ENCODE peak calls at places on chromosomes 6 and 20, in five cellular contexts. One of them, this sample, is unnamed.

GRCh38 chr6:157804448-157805327 is 18.4 kb upstream of the SNX9 start:
- DNase-seq in psoas muscle: no peak
- DNase-seq in anterior cingulate cortex: no peak
- DNase-seq in activated CD8-positive, alpha-beta memory T cell treated with anti-CD3 and anti-CD28 coated beads, Interleukin-2, amount 10 ng/mL, durations not matched to agents 7 days and 5 days: no peak
- DNase-seq in nephron progenitor cell: no peak
- DNase-seq in this sample: no peak

GRCh38 chr6:157685596-157686280 is 137.3 kb upstream of the SNX9 start:
- DNase-seq in anterior cingulate cortex: no peak
- DNase-seq in activated CD8-positive, alpha-beta memory T cell treated with anti-CD3 and anti-CD28 coated beads, Interleukin-2, amount 10 ng/mL, durations not matched to agents 7 days and 5 days: no peak
- DNase-seq in nephron progenitor cell: no peak
- DNase-seq in psoas muscle: no peak
- DNase-seq in this sample: no peak

GRCh38 chr20:3671986-3672863 is 9.0 kb upstream of the GFRA4 start:
- DNase-seq in nephron progenitor cell: no peak
- DNase-seq in anterior cingulate cortex: no peak
- DNase-seq in psoas muscle: no peak
- DNase-seq in activated CD8-positive, alpha-beta memory T cell treated with anti-CD3 and anti-CD28 coated beads, Interleukin-2, amount 10 ng/mL, durations not matched to agents 7 days and 5 days: no peak
- DNase-seq in this sample: peak

GRCh38 chr6:13766201-13766634 is 48.1 kb downstream of the MCUR1 start:
- DNase-seq in psoas muscle: no peak
- DNase-seq in activated CD8-positive, alpha-beta memory T cell treated with anti-CD3 and anti-CD28 coated beads, Interleukin-2, amount 10 ng/mL, durations not matched to agents 7 days and 5 days: no peak
- DNase-seq in nephron progenitor cell: no peak
- DNase-seq in anterior cingulate cortex: no peak
- DNase-seq in this sample: no peak

GRCh38 chr6:121222656-121223055 is 111.6 kb downstream of the TBC1D32 start:
- DNase-seq in activated CD8-positive, alpha-beta memory T cell treated with anti-CD3 and anti-CD28 coated beads, Interleukin-2, amount 10 ng/mL, durations not matched to agents 7 days and 5 days: no peak
- DNase-seq in nephron progenitor cell: no peak
- DNase-seq in anterior cingulate cortex: no peak
- DNase-seq in psoas muscle: no peak
- DNase-seq in this sample: no peak

GRCh38 chr6:89007209-89008001 is 44.0 kb upstream of the RNGTT start:
- DNase-seq in activated CD8-positive, alpha-beta memory T cell treated with anti-CD3 and anti-CD28 coated beads, Interleukin-2, amount 10 ng/mL, durations not matched to agents 7 days and 5 days: no peak
- DNase-seq in anterior cingulate cortex: no peak
- DNase-seq in psoas muscle: no peak
- DNase-seq in nephron progenitor cell: no peak
- DNase-seq in this sample: no peak

GRCh38 chr6:5599112-5599511 is 337.8 kb downstream of the FARS2 start:
- DNase-seq in nephron progenitor cell: no peak
- DNase-seq in activated CD8-positive, alpha-beta memory T cell treated with anti-CD3 and anti-CD28 coated beads, Interleukin-2, amount 10 ng/mL, durations not matched to agents 7 days and 5 days: no peak
- DNase-seq in psoas muscle: no peak
- DNase-seq in anterior cingulate cortex: no peak
- DNase-seq in this sample: no peak

GRCh38 chr6:145809785-145810184 is 4.8 kb downstream of the FBXO30 start:
- DNase-seq in nephron progenitor cell: no peak
- DNase-seq in anterior cingulate cortex: no peak
- DNase-seq in psoas muscle: no peak
- DNase-seq in activated CD8-positive, alpha-beta memory T cell treated with anti-CD3 and anti-CD28 coated beads, Interleukin-2, amount 10 ng/mL, durations not matched to agents 7 days and 5 days: no peak
- DNase-seq in this sample: no peak

GRCh38 chr6:82385961-82386360 is 22.3 kb downstream of the TPBG start:
- DNase-seq in nephron progenitor cell: no peak
- DNase-seq in psoas muscle: no peak
- DNase-seq in anterior cingulate cortex: no peak
- DNase-seq in activated CD8-positive, alpha-beta memory T cell treated with anti-CD3 and anti-CD28 coated beads, Interleukin-2, amount 10 ng/mL, durations not matched to agents 7 days and 5 days: no peak
- DNase-seq in this sample: no peak

GRCh38 chr6:150214310-150214709 is 71.5 kb downstream of the PPP1R14C start:
- DNase-seq in activated CD8-positive, alpha-beta memory T cell treated with anti-CD3 and anti-CD28 coated beads, Interleukin-2, amount 10 ng/mL, durations not matched to agents 7 days and 5 days: no peak
- DNase-seq in psoas muscle: no peak
- DNase-seq in nephron progenitor cell: no peak
- DNase-seq in anterior cingulate cortex: no peak
- DNase-seq in this sample: no peak

GRCh38 chr6:150696156-150696555 is 96.5 kb downstream of the PLEKHG1 start:
- DNase-seq in activated CD8-positive, alpha-beta memory T cell treated with anti-CD3 and anti-CD28 coated beads, Interleukin-2, amount 10 ng/mL, durations not matched to agents 7 days and 5 days: no peak
- DNase-seq in anterior cingulate cortex: no peak
- DNase-seq in nephron progenitor cell: no peak
- DNase-seq in psoas muscle: no peak
- DNase-seq in this sample: no peak

GRCh38 chr6:145756170-145756662 is 20.9 kb upstream of the EPM2A start:
- DNase-seq in anterior cingulate cortex: no peak
- DNase-seq in psoas muscle: no peak
- DNase-seq in nephron progenitor cell: no peak
- DNase-seq in activated CD8-positive, alpha-beta memory T cell treated with anti-CD3 and anti-CD28 coated beads, Interleukin-2, amount 10 ng/mL, durations not matched to agents 7 days and 5 days: no peak
- DNase-seq in this sample: peak

GRCh38 chr20:63167026-63167917 is 48.7 kb downstream of the YTHDF1 start:
- DNase-seq in activated CD8-positive, alpha-beta memory T cell treated with anti-CD3 and anti-CD28 coated beads, Interleukin-2, amount 10 ng/mL, durations not matched to agents 7 days and 5 days: no peak
- DNase-seq in nephron progenitor cell: no peak
- DNase-seq in psoas muscle: peak
- DNase-seq in anterior cingulate cortex: no peak
- DNase-seq in this sample: peak

GRCh38 chr6:14857501-14857900 is 388.4 kb upstream of the JARID2 start:
- DNase-seq in anterior cingulate cortex: no peak
- DNase-seq in activated CD8-positive, alpha-beta memory T cell treated with anti-CD3 and anti-CD28 coated beads, Interleukin-2, amount 10 ng/mL, durations not matched to agents 7 days and 5 days: peak
- DNase-seq in psoas muscle: peak
- DNase-seq in nephron progenitor cell: no peak
- DNase-seq in this sample: no peak

GRCh38 chr20:62926229-62927127 is at the start of gene DIDO1:
- DNase-seq in anterior cingulate cortex: peak
- DNase-seq in psoas muscle: peak
- DNase-seq in activated CD8-positive, alpha-beta memory T cell treated with anti-CD3 and anti-CD28 coated beads, Interleukin-2, amount 10 ng/mL, durations not matched to agents 7 days and 5 days: peak
- DNase-seq in nephron progenitor cell: peak
- DNase-seq in this sample: peak

GRCh38 chr20:62358728-62359490 is 8.2 kb downstream of the LAMA5 start:
- DNase-seq in nephron progenitor cell: peak
- DNase-seq in activated CD8-positive, alpha-beta memory T cell treated with anti-CD3 and anti-CD28 coated beads, Interleukin-2, amount 10 ng/mL, durations not matched to agents 7 days and 5 days: no peak
- DNase-seq in anterior cingulate cortex: no peak
- DNase-seq in psoas muscle: peak
- DNase-seq in this sample: peak

GRCh38 chr20:12433724-12434123 is 516.0 kb downstream of the BTBD3 start:
- DNase-seq in psoas muscle: no peak
- DNase-seq in nephron progenitor cell: no peak
- DNase-seq in anterior cingulate cortex: no peak
- DNase-seq in activated CD8-positive, alpha-beta memory T cell treated with anti-CD3 and anti-CD28 coated beads, Interleukin-2, amount 10 ng/mL, durations not matched to agents 7 days and 5 days: no peak
- DNase-seq in this sample: no peak

GRCh38 chr6:116467096-116467495 is 5.9 kb downstream of the CALHM6 start:
- DNase-seq in psoas muscle: no peak
- DNase-seq in activated CD8-positive, alpha-beta memory T cell treated with anti-CD3 and anti-CD28 coated beads, Interleukin-2, amount 10 ng/mL, durations not matched to agents 7 days and 5 days: no peak
- DNase-seq in anterior cingulate cortex: no peak
- DNase-seq in nephron progenitor cell: no peak
- DNase-seq in this sample: no peak

GRCh38 chr6:74578339-74578738 is 627.5 kb downstream of the COL12A1 start:
- DNase-seq in psoas muscle: no peak
- DNase-seq in activated CD8-positive, alpha-beta memory T cell treated with anti-CD3 and anti-CD28 coated beads, Interleukin-2, amount 10 ng/mL, durations not matched to agents 7 days and 5 days: no peak
- DNase-seq in nephron progenitor cell: no peak
- DNase-seq in anterior cingulate cortex: no peak
- DNase-seq in this sample: no peak

GRCh38 chr20:12649234-12649633 is 359.5 kb upstream of the SPTLC3 start:
- DNase-seq in nephron progenitor cell: no peak
- DNase-seq in psoas muscle: no peak
- DNase-seq in activated CD8-positive, alpha-beta memory T cell treated with anti-CD3 and anti-CD28 coated beads, Interleukin-2, amount 10 ng/mL, durations not matched to agents 7 days and 5 days: no peak
- DNase-seq in anterior cingulate cortex: no peak
- DNase-seq in this sample: no peak

GRCh38 chr20:44997171-44997570 is 30.9 kb downstream of the STK4 start:
- DNase-seq in psoas muscle: no peak
- DNase-seq in anterior cingulate cortex: no peak
- DNase-seq in activated CD8-positive, alpha-beta memory T cell treated with anti-CD3 and anti-CD28 coated beads, Interleukin-2, amount 10 ng/mL, durations not matched to agents 7 days and 5 days: no peak
- DNase-seq in nephron progenitor cell: no peak
- DNase-seq in this sample: no peak

GRCh38 chr20:52031574-52032303 is 159.8 kb downstream of the ZFP64 start:
- DNase-seq in nephron progenitor cell: peak
- DNase-seq in psoas muscle: no peak
- DNase-seq in anterior cingulate cortex: no peak
- DNase-seq in activated CD8-positive, alpha-beta memory T cell treated with anti-CD3 and anti-CD28 coated beads, Interleukin-2, amount 10 ng/mL, durations not matched to agents 7 days and 5 days: peak
- DNase-seq in this sample: no peak

GRCh38 chr6:102390541-102390940 is 997.0 kb downstream of the GRIK2 start:
- DNase-seq in psoas muscle: no peak
- DNase-seq in activated CD8-positive, alpha-beta memory T cell treated with anti-CD3 and anti-CD28 coated beads, Interleukin-2, amount 10 ng/mL, durations not matched to agents 7 days and 5 days: no peak
- DNase-seq in nephron progenitor cell: no peak
- DNase-seq in anterior cingulate cortex: no peak
- DNase-seq in this sample: no peak

GRCh38 chr20:23029324-23029723 is 5.8 kb upstream of the SSTR4 start:
- DNase-seq in activated CD8-positive, alpha-beta memory T cell treated with anti-CD3 and anti-CD28 coated beads, Interleukin-2, amount 10 ng/mL, durations not matched to agents 7 days and 5 days: no peak
- DNase-seq in psoas muscle: no peak
- DNase-seq in nephron progenitor cell: no peak
- DNase-seq in anterior cingulate cortex: no peak
- DNase-seq in this sample: no peak

GRCh38 chr6:11085758-11086435 is 7.7 kb upstream of the SMIM13 start:
- DNase-seq in nephron progenitor cell: no peak
- DNase-seq in psoas muscle: no peak
- DNase-seq in anterior cingulate cortex: no peak
- DNase-seq in activated CD8-positive, alpha-beta memory T cell treated with anti-CD3 and anti-CD28 coated beads, Interleukin-2, amount 10 ng/mL, durations not matched to agents 7 days and 5 days: no peak
- DNase-seq in this sample: no peak

GRCh38 chr6:23266536-23266935 is 697.2 kb downstream of the HDGFL1 start:
- DNase-seq in activated CD8-positive, alpha-beta memory T cell treated with anti-CD3 and anti-CD28 coated beads, Interleukin-2, amount 10 ng/mL, durations not matched to agents 7 days and 5 days: no peak
- DNase-seq in psoas muscle: no peak
- DNase-seq in nephron progenitor cell: no peak
- DNase-seq in anterior cingulate cortex: no peak
- DNase-seq in this sample: no peak

GRCh38 chr6:14814016-14814415 is 431.9 kb upstream of the JARID2 start:
- DNase-seq in anterior cingulate cortex: no peak
- DNase-seq in nephron progenitor cell: no peak
- DNase-seq in psoas muscle: no peak
- DNase-seq in activated CD8-positive, alpha-beta memory T cell treated with anti-CD3 and anti-CD28 coated beads, Interleukin-2, amount 10 ng/mL, durations not matched to agents 7 days and 5 days: no peak
- DNase-seq in this sample: no peak

GRCh38 chr6:2507638-2508037 is 243.1 kb downstream of the MYLK4 start:
- DNase-seq in anterior cingulate cortex: no peak
- DNase-seq in nephron progenitor cell: no peak
- DNase-seq in activated CD8-positive, alpha-beta memory T cell treated with anti-CD3 and anti-CD28 coated beads, Interleukin-2, amount 10 ng/mL, durations not matched to agents 7 days and 5 days: no peak
- DNase-seq in psoas muscle: no peak
- DNase-seq in this sample: no peak

GRCh38 chr6:138535728-138536454 is 36.6 kb upstream of the NHSL1 start:
- DNase-seq in anterior cingulate cortex: no peak
- DNase-seq in nephron progenitor cell: no peak
- DNase-seq in activated CD8-positive, alpha-beta memory T cell treated with anti-CD3 and anti-CD28 coated beads, Interleukin-2, amount 10 ng/mL, durations not matched to agents 7 days and 5 days: no peak
- DNase-seq in psoas muscle: no peak
- DNase-seq in this sample: no peak

GRCh38 chr20:47334022-47334551 is 22.4 kb downstream of the ZMYND8 start:
- DNase-seq in activated CD8-positive, alpha-beta memory T cell treated with anti-CD3 and anti-CD28 coated beads, Interleukin-2, amount 10 ng/mL, durations not matched to agents 7 days and 5 days: no peak
- DNase-seq in anterior cingulate cortex: no peak
- DNase-seq in nephron progenitor cell: no peak
- DNase-seq in psoas muscle: peak
- DNase-seq in this sample: peak

GRCh38 chr6:105781248-105781647 is 304.9 kb upstream of the PRDM1 start:
- DNase-seq in psoas muscle: peak
- DNase-seq in anterior cingulate cortex: no peak
- DNase-seq in nephron progenitor cell: no peak
- DNase-seq in activated CD8-positive, alpha-beta memory T cell treated with anti-CD3 and anti-CD28 coated beads, Interleukin-2, amount 10 ng/mL, durations not matched to agents 7 days and 5 days: no peak
- DNase-seq in this sample: no peak